ENCODE peak calls at places on chromosomes 11 and 22, in four cellular contexts. S is bronchial epithelial cell, Y is GM12865, Z is adipocyte. U is an unnamed sample.

GRCh38 chr11:86116386-86116726 is 47.5 kb upstream of the PICALM start:
- DNase-seq in S (peak), Y (peak), Z (peak), U (no peak)

GRCh38 chr11:8671242-8671641 is 11.2 kb downstream of the TRIM66 start:
- DNase-seq in S (peak), Y (no peak), Z (peak), U (no peak)

GRCh38 chr11:77144854-77145428 is 16.9 kb downstream of the MYO7A start:
- DNase-seq in S (no peak), Y (no peak), Z (no peak), U (no peak)

GRCh38 chr22:17974703-17975372 is 49.5 kb downstream of the MICAL3 start:
- DNase-seq in S (no peak), Y (peak), Z (no peak), U (no peak)

GRCh38 chr22:29726104-29726503 is 6.3 kb downstream of the CABP7 start:
- DNase-seq in S (no peak), Y (no peak), Z (no peak), U (no peak)

GRCh38 chr11:61026121-61027031 is 54.9 kb downstream of the CD6 start:
- DNase-seq in S (no peak), Y (no peak), Z (no peak), U (peak)

GRCh38 chr22:33521879-33522665 is 398.2 kb downstream of the LARGE1 start:
- DNase-seq in S (no peak), Y (no peak), Z (no peak), U (no peak)

GRCh38 chr22:40024201-40025061 is 29.7 kb downstream of the FAM83F start:
- DNase-seq in S (no peak), Y (peak), Z (peak), U (no peak)

GRCh38 chr22:30038219-30038618 is 42.0 kb upstream of the HORMAD2 start:
- DNase-seq in S (peak), Y (no peak), Z (peak), U (no peak)

GRCh38 chr11:92269021-92269420 is 44.4 kb downstream of the FAT3 start:
- DNase-seq in S (peak), Y (no peak), Z (peak), U (no peak)

GRCh38 chr11:75338516-75339218 is 12.8 kb downstream of the ARRB1 start:
- DNase-seq in S (peak), Y (no peak), Z (no peak), U (no peak)

GRCh38 chr22:48376428-48376827 is 1451.2 kb downstream of the BRD1 start:
- DNase-seq in S (no peak), Y (no peak), Z (no peak), U (no peak)

GRCh38 chr22:19766506-19767426 is 6.2 kb downstream of the TBX1 start:
- DNase-seq in S (peak), Y (peak), Z (no peak), U (no peak)

GRCh38 chr22:45127866-45128265 is 35.9 kb upstream of the NUP50 start:
- DNase-seq in S (peak), Y (no peak), Z (peak), U (no peak)

GRCh38 chr11:22459053-22459452 is 120.9 kb downstream of the SLC17A6 start:
- DNase-seq in S (peak), Y (no peak), Z (peak), U (no peak)

GRCh38 chr11:43243901-43244300 is 67.9 kb upstream of the API5 start:
- DNase-seq in S (no peak), Y (no peak), Z (no peak), U (no peak)

GRCh38 chr22:31269892-31270574 is 22.3 kb downstream of the PIK3IP1 start:
- DNase-seq in S (no peak), Y (no peak), Z (no peak), U (no peak)

GRCh38 chr11:86460461-86461404 is 86.0 kb downstream of the CCDC81 start:
- DNase-seq in S (no peak), Y (no peak), Z (no peak), U (no peak)

GRCh38 chr11:35167451-35167954 is 28.5 kb downstream of the CD44 start:
- DNase-seq in S (no peak), Y (no peak), Z (peak), U (no peak)

GRCh38 chr11:111370902-111371578 is 8.0 kb downstream of the POU2AF1 start:
- DNase-seq in S (peak), Y (peak), Z (no peak), U (no peak)

GRCh38 chr11:129209891-129210830 is 18.0 kb upstream of the ARHGAP32 start:
- DNase-seq in S (no peak), Y (no peak), Z (no peak), U (no peak)

GRCh38 chr11:61024938-61025818 is 53.7 kb downstream of the CD6 start:
- DNase-seq in S (no peak), Y (no peak), Z (no peak), U (no peak)

GRCh38 chr22:41481131-41481830 is 12.4 kb downstream of the ACO2 start:
- DNase-seq in S (no peak), Y (no peak), Z (no peak), U (no peak)

GRCh38 chr11:14835491-14836105 is 56.4 kb downstream of the CYP2R1 start:
- DNase-seq in S (no peak), Y (no peak), Z (no peak), U (no peak)

GRCh38 chr11:115581871-115582639 is 77.8 kb upstream of the CADM1 start:
- DNase-seq in S (peak), Y (no peak), Z (peak), U (no peak)

GRCh38 chr11:78749243-78749730 is 174.6 kb upstream of the NARS2 start:
- DNase-seq in S (no peak), Y (no peak), Z (no peak), U (no peak)

GRCh38 chr11:131108780-131109179 is 192.5 kb upstream of the SNX19 start:
- DNase-seq in S (peak), Y (no peak), Z (peak), U (no peak)

GRCh38 chr11:128625316-128625715 is 38.0 kb upstream of the ETS1 start:
- DNase-seq in S (no peak), Y (peak), Z (no peak), U (no peak)

DNA sequence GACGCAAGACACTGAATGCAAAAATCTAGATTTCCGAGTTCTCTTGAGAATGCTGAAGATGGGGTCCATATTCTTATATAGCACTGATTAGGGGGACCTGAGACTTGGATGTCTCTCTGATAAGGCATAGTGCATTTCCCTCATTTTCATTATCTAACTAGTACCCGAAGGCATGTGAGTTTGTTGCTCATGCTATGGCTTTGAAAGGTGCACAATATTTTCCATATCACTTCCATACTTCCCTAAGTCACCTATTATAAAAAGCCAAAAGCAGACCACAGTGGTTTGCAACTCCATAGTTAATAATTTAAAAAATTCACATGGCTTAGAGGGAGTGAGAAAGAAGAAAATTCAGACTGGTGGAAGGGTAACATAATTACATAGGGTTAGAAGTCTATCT is 1.7 kb downstream of the BTBD10 start:
- DNase-seq in S (no peak), Y (no peak), Z (no peak), U (no peak)
- H3K4me3 ChIP-seq in S (no peak), Y (no peak), Z (no peak), U (no peak)

GRCh38 chr11:3049430-3050243 is 7.6 kb downstream of the CARS1 start:
- DNase-seq in S (peak), Y (peak), Z (peak), U (no peak)
- H3K4me3 ChIP-seq in S (no peak), Y (peak), Z (peak), U (no peak)

GRCh38 chr22:28601915-28602314 is 77.7 kb downstream of the TTC28 start:
- DNase-seq in S (no peak), Y (no peak), Z (no peak), U (no peak)
- H3K4me3 ChIP-seq in S (no peak), Y (no peak), Z (no peak), U (no peak)

DNA sequence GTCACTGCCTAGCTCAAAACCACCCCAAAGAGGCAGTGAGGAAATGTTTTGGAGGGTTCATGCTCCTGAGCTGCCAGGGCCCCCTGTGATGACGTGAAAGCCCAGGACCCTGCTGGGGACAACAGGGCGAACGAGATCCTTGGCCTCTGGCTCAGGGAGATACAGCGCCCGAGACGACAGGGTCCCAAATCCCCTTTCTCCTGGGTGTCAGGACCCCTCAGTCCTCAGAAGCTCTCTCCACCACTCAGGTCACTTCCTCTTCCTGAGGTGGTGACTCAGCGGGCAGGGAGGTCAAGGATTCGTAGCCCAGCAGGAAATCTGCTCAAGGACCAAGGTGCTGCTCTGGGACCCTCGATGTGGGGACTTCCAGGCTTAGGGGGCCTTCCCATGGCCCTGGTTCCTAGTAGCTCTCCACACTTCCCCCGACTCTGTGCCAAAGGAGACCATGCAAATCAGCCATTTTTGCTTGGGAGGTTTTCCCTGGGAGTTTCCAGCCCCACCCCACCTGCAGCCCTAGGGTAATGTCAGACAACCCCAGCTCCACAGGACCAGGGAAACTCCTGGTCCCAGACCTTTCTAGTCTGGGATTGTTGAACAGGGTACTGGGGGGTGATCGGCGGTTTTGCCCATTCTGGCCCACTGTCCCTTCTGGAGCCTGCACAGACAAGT is 12.8 kb downstream of the BCL9L start:
- DNase-seq in S (peak), Y (peak), Z (peak), U (no peak)
- H3K4me3 ChIP-seq in S (no peak), Y (peak), Z (peak), U (no peak)

GRCh38 chr22:38212442-38212841 is 10.6 kb downstream of the MAFF start:
- DNase-seq in S (no peak), Y (no peak), Z (no peak), U (no peak)

GRCh38 chr22:38211556-38211955 is 9.8 kb downstream of the MAFF start:
- DNase-seq in S (no peak), Y (no peak), Z (no peak), U (no peak)

GRCh38 chr22:38215156-38216038 is 13.6 kb downstream of the MAFF start:
- DNase-seq in S (no peak), Y (no peak), Z (no peak), U (no peak)

GRCh38 chr22:38213319-38214247 is 11.8 kb downstream of the MAFF start:
- DNase-seq in S (no peak), Y (peak), Z (no peak), U (no peak)

GRCh38 chr22:38214248-38215056 is 12.7 kb downstream of the MAFF start:
- DNase-seq in S (peak), Y (peak), Z (peak), U (no peak)
- H3K4me3 ChIP-seq in S (no peak), Y (peak), Z (peak), U (peak)

DNA sequence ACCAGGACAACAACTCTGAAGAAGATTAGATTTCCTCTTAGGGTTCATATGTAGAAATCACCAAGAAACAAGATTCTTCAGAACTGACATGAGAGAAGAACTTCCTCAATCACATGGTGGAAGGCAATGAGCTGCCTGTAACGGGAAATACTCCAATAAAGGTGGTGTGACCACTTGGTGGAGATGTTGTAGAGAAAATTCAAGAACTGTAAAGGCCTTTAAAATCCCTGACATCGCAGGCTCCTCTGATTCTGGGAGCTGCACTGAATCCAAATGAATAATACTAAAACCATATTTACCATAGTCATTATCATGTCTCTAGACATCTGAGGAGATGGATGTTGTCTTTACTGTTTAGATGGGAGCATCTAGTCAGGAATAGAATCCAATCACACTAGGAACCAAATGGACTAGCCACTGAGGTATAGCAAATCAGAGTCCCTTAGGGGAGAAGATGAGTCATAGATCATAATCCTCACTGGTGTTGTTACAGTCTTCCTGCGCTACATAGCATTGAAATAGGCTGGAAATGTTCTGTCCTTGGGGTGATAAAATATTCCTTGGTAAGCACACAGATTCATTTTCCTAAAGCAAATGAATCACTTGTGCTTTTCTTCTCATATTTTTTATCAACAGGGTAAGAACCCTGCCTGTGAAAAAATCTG is 321.6 kb upstream of the TENM4 start:
- DNase-seq in S (peak), Y (no peak), Z (peak), U (no peak)
- H3K4me3 ChIP-seq in S (no peak), Y (no peak), Z (no peak), U (no peak)

GRCh38 chr22:23742505-23743264 is 8.2 kb downstream of the ZNF70 start:
- DNase-seq in S (no peak), Y (no peak), Z (no peak), U (no peak)

GRCh38 chr22:23743303-23743705 is 7.6 kb downstream of the ZNF70 start:
- DNase-seq in S (no peak), Y (no peak), Z (no peak), U (no peak)

GRCh38 chr22:23744485-23744884 is 6.4 kb downstream of the ZNF70 start:
- DNase-seq in S (no peak), Y (no peak), Z (no peak), U (no peak)

GRCh38 chr22:23744001-23744400 is 6.9 kb downstream of the ZNF70 start:
- DNase-seq in S (no peak), Y (no peak), Z (no peak), U (no peak)

GRCh38 chr22:23745780-23746179 is 5.1 kb downstream of the ZNF70 start:
- DNase-seq in S (no peak), Y (no peak), Z (no peak), U (no peak)
- H3K4me3 ChIP-seq in S (no peak), Y (no peak), Z (no peak), U (no peak)

U was measured in Jurkat, Clone E6-1.